ENCODE peak calls at places on chromosome 17, in six cellular contexts. S, O, B, K, C and R are unnamed samples.

GRCh38 chr17:44536090-44536960 is 21.0 kb upstream of the FZD2 start:
- DNase-seq in S (no peak), O (no peak), B (peak), K (no peak), C (peak), R (peak)

GRCh38 chr17:77831497-77832179 is 126.9 kb upstream of the TNRC6C start:
- DNase-seq in S (no peak), O (no peak), B (peak), K (peak), C (no peak), R (no peak)

GRCh38 chr17:61253937-61254677 is 145.5 kb upstream of the TBX2 start:
- DNase-seq in S (no peak), O (no peak), B (no peak), K (no peak), C (no peak), R (no peak)

GRCh38 chr17:40915199-40915661 is 22.2 kb downstream of the KRT23 start:
- DNase-seq in S (no peak), O (no peak), B (no peak), K (peak), C (no peak), R (no peak)

GRCh38 chr17:80274317-80274716 is 13.7 kb downstream of the RNF213 start:
- DNase-seq in S (no peak), O (no peak), B (no peak), K (no peak), C (no peak), R (no peak)

GRCh38 chr17:82910041-82910481 is 70.2 kb upstream of the ZNF750 start:
- DNase-seq in S (no peak), O (no peak), B (no peak), K (no peak), C (peak), R (no peak)

GRCh38 chr17:19897108-19897854 is 29.5 kb upstream of the ULK2 start:
- DNase-seq in S (no peak), O (no peak), B (no peak), K (no peak), C (peak), R (no peak)

GRCh38 chr17:6548578-6549330 is 7.6 kb downstream of the PITPNM3 start:
- DNase-seq in S (no peak), O (peak), B (no peak), K (no peak), C (peak), R (no peak)

GRCh38 chr17:69012895-69013805 is 47.6 kb downstream of the ABCA9 start:
- DNase-seq in S (no peak), O (no peak), B (peak), K (no peak), C (no peak), R (no peak)

GRCh38 chr17:74045608-74046007 is 157.9 kb upstream of the RPL38 start:
- DNase-seq in S (no peak), O (no peak), B (peak), K (no peak), C (no peak), R (no peak)

GRCh38 chr17:49496183-49496865 is 1.2 kb downstream of the NGFR start:
- DNase-seq in S (peak), O (peak), B (peak), K (no peak), C (peak), R (peak)